ENCODE peak calls at places on chromosomes 1 and 21, in five cellular contexts. J is C1 segment of cervical spinal cord, O is AG04450, I is neural crest cell, S is D341Med. E is an unnamed sample.

GRCh38 chr1:212667223-212668139 is 32.2 kb downstream of the BATF3 start:
- DNase-seq in J (no peak), O (peak), I (no peak), S (peak), E (no peak)

GRCh38 chr1:231534703-231535159 is 6.3 kb downstream of the TSNAX start:
- DNase-seq in J (no peak), O (no peak), I (no peak), S (no peak), E (no peak)

GRCh38 chr1:227059076-227059475 is 119.0 kb downstream of the COQ8A start:
- DNase-seq in J (no peak), O (no peak), I (no peak), S (no peak), E (no peak)

GRCh38 chr1:156804572-156805243 is 11.9 kb downstream of the SH2D2A start:
- DNase-seq in J (no peak), O (no peak), I (no peak), S (peak), E (peak)

GRCh38 chr1:225388372-225388771 is 39.5 kb downstream of the LBR start:
- DNase-seq in J (no peak), O (no peak), I (no peak), S (no peak), E (no peak)

GRCh38 chr1:192844360-192844759 is 35.5 kb downstream of the RGS2 start:
- DNase-seq in J (no peak), O (no peak), I (no peak), S (no peak), E (no peak)

GRCh38 chr1:230909974-230910754 is 41.8 kb upstream of the C1orf198 start:
- DNase-seq in J (no peak), O (no peak), I (no peak), S (no peak), E (peak)

GRCh38 chr1:165542647-165543046 is 1.2 kb upstream of the LRRC52 start:
- DNase-seq in J (no peak), O (no peak), I (no peak), S (no peak), E (no peak)

GRCh38 chr1:10663668-10664035 is 132.8 kb downstream of the CASZ1 start:
- DNase-seq in J (no peak), O (no peak), I (peak), S (no peak), E (peak)

GRCh38 chr1:86987446-86987845 is 73.0 kb downstream of the HS2ST1 start:
- DNase-seq in J (no peak), O (no peak), I (no peak), S (no peak), E (no peak)

GRCh38 chr21:45482899-45483821 is 59.1 kb downstream of the SLC19A1 start:
- DNase-seq in J (no peak), O (no peak), I (no peak), S (no peak), E (peak)

GRCh38 chr1:230393722-230394121 is 32.4 kb downstream of the PGBD5 start:
- DNase-seq in J (no peak), O (no peak), I (no peak), S (no peak), E (no peak)

GRCh38 chr21:15279484-15279883 is 214.7 kb upstream of the NRIP1 start:
- DNase-seq in J (no peak), O (no peak), I (no peak), S (no peak), E (no peak)

GRCh38 chr1:240941706-240942370 is 329.9 kb upstream of the GREM2 start:
- DNase-seq in J (no peak), O (no peak), I (no peak), S (peak), E (no peak)

GRCh38 chr1:56215086-56215485 is 364.3 kb downstream of the PLPP3 start:
- DNase-seq in J (no peak), O (no peak), I (no peak), S (no peak), E (no peak)

GRCh38 chr1:68378296-68379084 is 71.3 kb downstream of the RPE65 start:
- DNase-seq in J (no peak), O (no peak), I (no peak), S (no peak), E (no peak)

GRCh38 chr1:192158181-192158580 is at the start of gene RGS18:
- DNase-seq in J (no peak), O (no peak), I (no peak), S (no peak), E (no peak)

GRCh38 chr1:25799758-25800537 is at the start of gene SELENON:
- DNase-seq in J (no peak), O (no peak), I (peak), S (peak), E (no peak)

GRCh38 chr1:23561813-23562100 is 2.5 kb upstream of the ID3 start:
- DNase-seq in J (no peak), O (no peak), I (no peak), S (no peak), E (no peak)

GRCh38 chr1:53198241-53198651 is 1.6 kb downstream of the CPT2 start:
- DNase-seq in J (no peak), O (no peak), I (no peak), S (no peak), E (no peak)

GRCh38 chr1:156906206-156906910 is 12.8 kb downstream of the PEAR1 start:
- DNase-seq in J (no peak), O (no peak), I (no peak), S (no peak), E (no peak)

GRCh38 chr1:160421881-160422280 is 21.5 kb downstream of the VANGL2 start:
- DNase-seq in J (no peak), O (no peak), I (no peak), S (no peak), E (no peak)

GRCh38 chr1:202623075-202623474 is 87.2 kb downstream of the SYT2 start:
- DNase-seq in J (no peak), O (no peak), I (no peak), S (peak), E (no peak)

GRCh38 chr21:17803536-17803935 is 15.6 kb downstream of the C21orf91 start:
- DNase-seq in J (no peak), O (no peak), I (no peak), S (no peak), E (no peak)

GRCh38 chr21:28794341-28794970 is 198.2 kb downstream of the LTN1 start:
- DNase-seq in J (no peak), O (no peak), I (no peak), S (no peak), E (no peak)

GRCh38 chr1:235018161-235018560 is 110.5 kb downstream of the TOMM20 start:
- DNase-seq in J (no peak), O (peak), I (no peak), S (no peak), E (no peak)

GRCh38 chr1:31562707-31563360 is 13.5 kb upstream of the TINAGL1 start:
- DNase-seq in J (no peak), O (no peak), I (no peak), S (no peak), E (no peak)

GRCh38 chr1:7473223-7474142 is 297.6 kb upstream of the VAMP3 start:
- DNase-seq in J (no peak), O (no peak), I (no peak), S (no peak), E (no peak)

GRCh38 chr1:229230136-229230892 is 40.6 kb upstream of the RAB4A start:
- DNase-seq in J (no peak), O (no peak), I (no peak), S (no peak), E (peak)

GRCh38 chr1:56758135-56758534 is 61.1 kb downstream of the FYB2 start:
- DNase-seq in J (no peak), O (no peak), I (no peak), S (peak), E (no peak)

GRCh38 chr1:171434717-171435346 is 50.5 kb upstream of the PRRC2C start:
- DNase-seq in J (no peak), O (peak), I (no peak), S (no peak), E (no peak)

GRCh38 chr1:2628933-2629626 is 3.7 kb downstream of the MMEL1 start:
- DNase-seq in J (no peak), O (no peak), I (no peak), S (peak), E (no peak)

GRCh38 chr1:233338102-233338501 is 10.6 kb downstream of the MAP3K21 start:
- DNase-seq in J (no peak), O (no peak), I (no peak), S (no peak), E (no peak)

GRCh38 chr1:219533280-219533679 is 79.6 kb downstream of the ZC3H11B start:
- DNase-seq in J (no peak), O (no peak), I (no peak), S (no peak), E (no peak)

GRCh38 chr21:39000496-39000895 is 182.8 kb downstream of the PSMG1 start:
- DNase-seq in J (no peak), O (no peak), I (no peak), S (no peak), E (no peak)

E was measured in hippocampal formation.